ENCODE peak calls at places on chromosomes 12 and 14, in nine cellular contexts. One of them, this sample, is unnamed.

GRCh38 chr12:39441963-39442894 is 691 bp downstream of the KIF21A start:
- DNase-seq in ELR: peak
- DNase-seq in stomach: peak
- DNase-seq in BE2C: peak
- DNase-seq in PC-9: peak
- DNase-seq in activated T-helper 9 cell treated with anti-CD3 and anti-CD28 coated beads, Interleukin-2, amount 50 U/mL, for 16 hours: peak
- DNase-seq in glutamatergic neuron: peak
- DNase-seq in T-helper 2 cell: peak
- DNase-seq in NCI-H1436 treated with DMSO at 0.1 percent for 48 hours: no peak
- DNase-seq in this sample: peak

GRCh38 chr12:104506691-104507401 is 50.1 kb downstream of the CHST11 start:
- DNase-seq in ELR: no peak
- DNase-seq in stomach: no peak
- DNase-seq in BE2C: no peak
- DNase-seq in PC-9: no peak
- DNase-seq in activated T-helper 9 cell treated with anti-CD3 and anti-CD28 coated beads, Interleukin-2, amount 50 U/mL, for 16 hours: no peak
- DNase-seq in glutamatergic neuron: no peak
- DNase-seq in T-helper 2 cell: no peak
- DNase-seq in NCI-H1436 treated with DMSO at 0.1 percent for 48 hours: no peak
- DNase-seq in this sample: no peak

GRCh38 chr14:24837280-24838046 is 203.5 kb upstream of the GZMB start:
- DNase-seq in ELR: peak
- DNase-seq in stomach: no peak
- DNase-seq in BE2C: no peak
- DNase-seq in PC-9: no peak
- DNase-seq in activated T-helper 9 cell treated with anti-CD3 and anti-CD28 coated beads, Interleukin-2, amount 50 U/mL, for 16 hours: no peak
- DNase-seq in glutamatergic neuron: no peak
- DNase-seq in T-helper 2 cell: no peak
- DNase-seq in NCI-H1436 treated with DMSO at 0.1 percent for 48 hours: no peak
- DNase-seq in this sample: no peak

GRCh38 chr12:45426294-45426693 is 210.4 kb downstream of the ANO6 start:
- DNase-seq in ELR: no peak
- DNase-seq in stomach: no peak
- DNase-seq in BE2C: no peak
- DNase-seq in PC-9: no peak
- DNase-seq in activated T-helper 9 cell treated with anti-CD3 and anti-CD28 coated beads, Interleukin-2, amount 50 U/mL, for 16 hours: no peak
- DNase-seq in glutamatergic neuron: no peak
- DNase-seq in T-helper 2 cell: no peak
- DNase-seq in NCI-H1436 treated with DMSO at 0.1 percent for 48 hours: no peak
- DNase-seq in this sample: no peak

GRCh38 chr14:96027356-96028335 is 11.5 kb upstream of the C14orf132 start:
- DNase-seq in ELR: no peak
- DNase-seq in stomach: no peak
- DNase-seq in BE2C: no peak
- DNase-seq in PC-9: no peak
- DNase-seq in activated T-helper 9 cell treated with anti-CD3 and anti-CD28 coated beads, Interleukin-2, amount 50 U/mL, for 16 hours: no peak
- DNase-seq in glutamatergic neuron: no peak
- DNase-seq in T-helper 2 cell: no peak
- DNase-seq in NCI-H1436 treated with DMSO at 0.1 percent for 48 hours: no peak
- DNase-seq in this sample: no peak

GRCh38 chr14:81449114-81449513 is 49.0 kb upstream of the STON2 start:
- DNase-seq in ELR: no peak
- DNase-seq in stomach: no peak
- DNase-seq in BE2C: no peak
- DNase-seq in PC-9: no peak
- DNase-seq in activated T-helper 9 cell treated with anti-CD3 and anti-CD28 coated beads, Interleukin-2, amount 50 U/mL, for 16 hours: no peak
- DNase-seq in glutamatergic neuron: no peak
- DNase-seq in T-helper 2 cell: no peak
- DNase-seq in NCI-H1436 treated with DMSO at 0.1 percent for 48 hours: no peak
- DNase-seq in this sample: no peak

GRCh38 chr12:49345840-49346658 is 639 bp upstream of the DNAJC22 start:
- DNase-seq in ELR: no peak
- DNase-seq in stomach: peak
- DNase-seq in BE2C: no peak
- DNase-seq in PC-9: no peak
- DNase-seq in activated T-helper 9 cell treated with anti-CD3 and anti-CD28 coated beads, Interleukin-2, amount 50 U/mL, for 16 hours: no peak
- DNase-seq in glutamatergic neuron: peak
- DNase-seq in T-helper 2 cell: no peak
- DNase-seq in NCI-H1436 treated with DMSO at 0.1 percent for 48 hours: no peak
- DNase-seq in this sample: no peak

GRCh38 chr14:76277586-76278130 is 98.3 kb upstream of the ESRRB start:
- DNase-seq in ELR: no peak
- DNase-seq in stomach: no peak
- DNase-seq in BE2C: no peak
- DNase-seq in PC-9: no peak
- DNase-seq in activated T-helper 9 cell treated with anti-CD3 and anti-CD28 coated beads, Interleukin-2, amount 50 U/mL, for 16 hours: no peak
- DNase-seq in glutamatergic neuron: no peak
- DNase-seq in T-helper 2 cell: no peak
- DNase-seq in NCI-H1436 treated with DMSO at 0.1 percent for 48 hours: no peak
- DNase-seq in this sample: no peak

GRCh38 chr12:128976120-128976519 is 122.8 kb downstream of the GLT1D1 start:
- DNase-seq in ELR: no peak
- DNase-seq in stomach: no peak
- DNase-seq in BE2C: no peak
- DNase-seq in PC-9: no peak
- DNase-seq in activated T-helper 9 cell treated with anti-CD3 and anti-CD28 coated beads, Interleukin-2, amount 50 U/mL, for 16 hours: no peak
- DNase-seq in glutamatergic neuron: peak
- DNase-seq in T-helper 2 cell: no peak
- DNase-seq in NCI-H1436 treated with DMSO at 0.1 percent for 48 hours: no peak
- DNase-seq in this sample: no peak

GRCh38 chr14:106372870-106373657 is 846.7 kb downstream of the TMEM121 start:
- DNase-seq in ELR: peak
- DNase-seq in stomach: peak
- DNase-seq in BE2C: peak
- DNase-seq in PC-9: peak
- DNase-seq in activated T-helper 9 cell treated with anti-CD3 and anti-CD28 coated beads, Interleukin-2, amount 50 U/mL, for 16 hours: peak
- DNase-seq in glutamatergic neuron: no peak
- DNase-seq in T-helper 2 cell: peak
- DNase-seq in NCI-H1436 treated with DMSO at 0.1 percent for 48 hours: peak
- DNase-seq in this sample: peak

GRCh38 chr12:46342562-46343033 is 30.0 kb downstream of the SLC38A2 start:
- DNase-seq in ELR: peak
- DNase-seq in stomach: peak
- DNase-seq in BE2C: peak
- DNase-seq in PC-9: no peak
- DNase-seq in activated T-helper 9 cell treated with anti-CD3 and anti-CD28 coated beads, Interleukin-2, amount 50 U/mL, for 16 hours: no peak
- DNase-seq in glutamatergic neuron: no peak
- DNase-seq in T-helper 2 cell: no peak
- DNase-seq in NCI-H1436 treated with DMSO at 0.1 percent for 48 hours: no peak
- DNase-seq in this sample: peak

GRCh38 chr14:74213907-74214803 is 25.1 kb upstream of the VSX2 start:
- DNase-seq in ELR: no peak
- DNase-seq in stomach: no peak
- DNase-seq in BE2C: no peak
- DNase-seq in PC-9: no peak
- DNase-seq in activated T-helper 9 cell treated with anti-CD3 and anti-CD28 coated beads, Interleukin-2, amount 50 U/mL, for 16 hours: no peak
- DNase-seq in glutamatergic neuron: no peak
- DNase-seq in T-helper 2 cell: no peak
- DNase-seq in NCI-H1436 treated with DMSO at 0.1 percent for 48 hours: no peak
- DNase-seq in this sample: no peak

GRCh38 chr12:53234236-53234635 is 2.2 kb upstream of the RARG start:
- DNase-seq in ELR: no peak
- DNase-seq in stomach: no peak
- DNase-seq in BE2C: peak
- DNase-seq in PC-9: no peak
- DNase-seq in activated T-helper 9 cell treated with anti-CD3 and anti-CD28 coated beads, Interleukin-2, amount 50 U/mL, for 16 hours: no peak
- DNase-seq in glutamatergic neuron: peak
- DNase-seq in T-helper 2 cell: no peak
- DNase-seq in NCI-H1436 treated with DMSO at 0.1 percent for 48 hours: no peak
- DNase-seq in this sample: no peak

This sample was measured in Peyer's patch.